ENCODE peak calls at places on chromosome 22, in ten cellular contexts. F is CD8-positive, alpha-beta memory T cell; L is uterus; I is pancreas; Q is lower lobe of right lung; E is hypothalamus; C is EL; R is activated B cell treated with CpG ODN at 0.5 μM for 24 hours; Z is activated CD4-positive, CD25-positive, alpha-beta regulatory T cell treated with anti-CD3 and anti-CD28 coated beads, Interleukin-2, amount 50 U/mL, for 16 hours; T is SJCRH30. B is an unnamed sample.

GRCh38 chr22:23269441-23270211 is 89.3 kb downstream of the BCR start:
- DNase-seq in L (no peak), T (no peak), C (no peak), R (peak; percentile 37), F (no peak), Q (no peak), I (no peak), Z (no peak), E (no peak), B (no peak)

GRCh38 chr22:24432059-24432853 is 4.9 kb downstream of the ADORA2A start:
- DNase-seq in R (no peak), T (peak; percentile 92), L (peak; percentile 73), Q (no peak), E (no peak), Z (no peak), F (peak; percentile 40), I (peak; percentile 61), C (peak; percentile 33), B (peak; percentile 89)

GRCh38 chr22:44625981-44626687 is 75.9 kb upstream of the PRR5 start:
- DNase-seq in C (peak; percentile 57), T (peak; percentile 40), E (no peak), Q (peak; percentile 77), F (peak; percentile 86), Z (peak; percentile 61), I (peak; percentile 74), R (peak; percentile 67), L (peak; percentile 74), B (peak; percentile 88)

GRCh38 chr22:27639180-27640086 is 162.1 kb downstream of the MN1 start:
- DNase-seq in I (no peak), Z (no peak), E (no peak), R (no peak), F (no peak), C (no peak), T (peak; percentile 97), L (no peak), Q (no peak), B (peak; percentile 49)

GRCh38 chr22:28006271-28006670 is 87.2 kb upstream of the PITPNB start:
- DNase-seq in I (no peak), Z (no peak), L (no peak), T (no peak), C (no peak), Q (no peak), E (no peak), F (no peak), R (no peak), B (no peak)

GRCh38 chr22:35743466-35743865 is 25.8 kb downstream of the APOL5 start:
- DNase-seq in R (no peak), Q (no peak), Z (no peak), F (no peak), E (no peak), L (no peak), I (no peak), C (peak; percentile 32), T (no peak), B (no peak)

GRCh38 chr22:21700822-21701221 is 34.8 kb downstream of the YPEL1 start:
- DNase-seq in T (no peak), I (no peak), R (no peak), E (no peak), C (no peak), F (no peak), L (no peak), Z (no peak), Q (no peak), B (no peak)

GRCh38 chr22:37270928-37271650 is 11.2 kb upstream of the CYTH4 start:
- DNase-seq in C (peak; percentile 39), I (no peak), R (no peak), F (no peak), Q (peak; percentile 60), L (no peak), Z (no peak), E (no peak), T (no peak), B (peak; percentile 48)

GRCh38 chr22:49260681-49261580 is 566.7 kb downstream of the BRD1 start:
- DNase-seq in C (no peak), Q (no peak), I (no peak), L (no peak), R (no peak), F (no peak), T (peak; percentile 1), Z (no peak), E (no peak), B (no peak)

GRCh38 chr22:46439111-46439510 is 98.3 kb downstream of the CELSR1 start:
- DNase-seq in L (no peak), F (no peak), E (no peak), T (no peak), Z (no peak), C (no peak), Q (no peak), R (no peak), I (no peak), B (peak; percentile 72)

GRCh38 chr22:29306175-29306829 is at the start of gene GAS2L1:
- DNase-seq in I (peak; percentile 85), L (peak; percentile 86), R (no peak), T (peak; percentile 87), Q (peak; percentile 86), E (peak; percentile 48), F (no peak), C (peak; percentile 83), Z (no peak), B (peak; percentile 94)

GRCh38 chr22:40215266-40215665 is 37.5 kb downstream of the TNRC6B start:
- DNase-seq in E (no peak), F (no peak), T (no peak), Q (peak; percentile 68), L (no peak), R (no peak), C (peak; percentile 42), Z (no peak), I (no peak), B (no peak)

GRCh38 chr22:28029201-28029948 is 110.3 kb upstream of the PITPNB start:
- DNase-seq in F (no peak), E (no peak), Z (no peak), Q (peak; percentile 61), R (no peak), T (no peak), I (peak; percentile 85), C (peak; percentile 76), L (no peak), B (peak; percentile 74)

GRCh38 chr22:35555351-35555915 is 14.8 kb downstream of the RASD2 start:
- DNase-seq in L (no peak), F (no peak), R (no peak), E (no peak), Q (no peak), Z (no peak), C (peak; percentile 68), I (no peak), T (no peak), B (no peak)

GRCh38 chr22:23847991-23848864 is 9.4 kb upstream of the DERL3 start:
- DNase-seq in Q (no peak), I (no peak), E (no peak), R (no peak), T (no peak), Z (no peak), F (peak; percentile 24), L (no peak), C (no peak), B (no peak)

GRCh38 chr22:44595841-44596341 is 97.9 kb upstream of the RTL6 start:
- DNase-seq in F (no peak), L (no peak), Q (no peak), R (no peak), Z (no peak), C (no peak), E (no peak), T (peak; percentile 49), I (no peak), B (no peak)

GRCh38 chr22:44664149-44664548 is 37.9 kb upstream of the PRR5 start:
- DNase-seq in I (no peak), Q (peak; percentile 63), E (no peak), L (no peak), Z (peak; percentile 26), F (peak; percentile 76), R (no peak), C (peak; percentile 25), T (no peak), B (peak; percentile 90)

GRCh38 chr22:32177221-32177765 is 18.2 kb upstream of the C22orf42 start:
- DNase-seq in L (no peak), F (no peak), T (no peak), C (no peak), I (no peak), E (no peak), Z (no peak), Q (no peak), R (no peak), B (no peak)

GRCh38 chr22:19817561-19818263 is 37.0 kb downstream of the GNB1L start:
- DNase-seq in R (no peak), C (no peak), Q (peak; percentile 74), T (peak; percentile 1), F (no peak), E (no peak), I (no peak), L (no peak), Z (no peak), B (no peak)

GRCh38 chr22:32920032-32920628 is 118.6 kb downstream of the TIMP3 start:
- DNase-seq in Q (no peak), E (no peak), R (no peak), Z (no peak), F (no peak), T (peak; percentile 40), L (peak; percentile 76), I (no peak), C (peak; percentile 17), B (no peak)

GRCh38 chr22:46360097-46360496 is 24.6 kb downstream of the TRMU start:
- DNase-seq in I (no peak), L (no peak), Z (no peak), C (no peak), F (no peak), E (no peak), R (no peak), T (no peak), Q (peak; percentile 25), B (peak; percentile 37)

GRCh38 chr22:27616033-27616432 is 185.5 kb downstream of the MN1 start:
- DNase-seq in R (no peak), T (peak; percentile 83), I (no peak), L (no peak), C (no peak), E (no peak), Z (no peak), Q (no peak), F (no peak), B (no peak)

GRCh38 chr22:35506259-35506570 is 34.4 kb upstream of the RASD2 start:
- DNase-seq in R (no peak), F (no peak), Q (no peak), E (no peak), T (no peak), I (no peak), C (no peak), Z (no peak), L (no peak), B (no peak)

GRCh38 chr22:23826510-23827350 is 12.1 kb downstream of the DERL3 start:
- DNase-seq in F (no peak), E (no peak), Q (peak; percentile 39), C (peak; percentile 25), I (no peak), Z (no peak), T (no peak), L (no peak), R (no peak), B (peak; percentile 54)

GRCh38 chr22:17774206-17774927 is at the start of gene BID:
- DNase-seq in F (peak; percentile 70), Z (no peak), Q (peak; percentile 84), L (peak; percentile 28), T (peak; percentile 35), C (peak; percentile 46), E (no peak), R (peak; percentile 76), I (no peak), B (peak; percentile 87)

GRCh38 chr22:49087163-49087562 is 740.5 kb downstream of the BRD1 start:
- DNase-seq in L (peak; percentile 20), E (no peak), Q (no peak), I (no peak), Z (no peak), C (no peak), F (no peak), R (no peak), T (no peak), B (no peak)

GRCh38 chr22:39207141-39208012 is 37.4 kb downstream of the PDGFB start:
- DNase-seq in L (no peak), Q (peak; percentile 44), E (no peak), F (no peak), C (peak; percentile 45), T (peak; percentile 79), I (peak; percentile 79), Z (no peak), R (no peak), B (peak; percentile 42)

GRCh38 chr22:37805878-37806277 is 1.9 kb upstream of the GCAT start:
- DNase-seq in C (no peak), F (no peak), E (no peak), I (no peak), Z (no peak), T (no peak), R (no peak), Q (no peak), L (no peak), B (no peak)

B was measured in aorta.